ENCODE peak calls at places on chromosomes 12 and 14, in five cellular contexts. One of them, this sample, is unnamed.

GRCh38 chr12:25924535-25925001 is 33.9 kb upstream of the RASSF8 start:
- DNase-seq in NCI-H1105 treated with DMSO at 0.1 percent for 48 hours: no peak
- DNase-seq in activated CD4-positive, alpha-beta T cell treated with anti-CD3 and anti-CD28 coated beads, Interleukin-2, amount 50 U/mL, for 1 hour: no peak
- DNase-seq in stimulated activated CD4-positive, alpha-beta T cell treated with anti-CD3 and anti-CD28 coated beads, TNF-alpha, amount 100 ng/mL, for 4 hours: no peak
- DNase-seq in SK-N-SH: no peak
- DNase-seq in this sample: no peak

GRCh38 chr14:48537600-48537999 is 862.2 kb upstream of the MDGA2 start:
- DNase-seq in activated CD4-positive, alpha-beta T cell treated with anti-CD3 and anti-CD28 coated beads, Interleukin-2, amount 50 U/mL, for 1 hour: no peak
- DNase-seq in stimulated activated CD4-positive, alpha-beta T cell treated with anti-CD3 and anti-CD28 coated beads, TNF-alpha, amount 100 ng/mL, for 4 hours: no peak
- DNase-seq in NCI-H1105 treated with DMSO at 0.1 percent for 48 hours: no peak
- DNase-seq in SK-N-SH: no peak
- DNase-seq in this sample: no peak

GRCh38 chr12:2768224-2768961 is 26.4 kb upstream of the FKBP4 start:
- DNase-seq in activated CD4-positive, alpha-beta T cell treated with anti-CD3 and anti-CD28 coated beads, Interleukin-2, amount 50 U/mL, for 1 hour: no peak
- DNase-seq in NCI-H1105 treated with DMSO at 0.1 percent for 48 hours: no peak
- DNase-seq in stimulated activated CD4-positive, alpha-beta T cell treated with anti-CD3 and anti-CD28 coated beads, TNF-alpha, amount 100 ng/mL, for 4 hours: no peak
- DNase-seq in SK-N-SH: no peak
- DNase-seq in this sample: no peak

GRCh38 chr12:132559652-132560420 is 50.5 kb downstream of the LRCOL1 start:
- DNase-seq in activated CD4-positive, alpha-beta T cell treated with anti-CD3 and anti-CD28 coated beads, Interleukin-2, amount 50 U/mL, for 1 hour: peak
- DNase-seq in NCI-H1105 treated with DMSO at 0.1 percent for 48 hours: peak
- DNase-seq in stimulated activated CD4-positive, alpha-beta T cell treated with anti-CD3 and anti-CD28 coated beads, TNF-alpha, amount 100 ng/mL, for 4 hours: no peak
- DNase-seq in SK-N-SH: peak
- DNase-seq in this sample: no peak

GRCh38 chr14:93337143-93337753 is 4.4 kb upstream of the BTBD7 start:
- DNase-seq in SK-N-SH: no peak
- DNase-seq in NCI-H1105 treated with DMSO at 0.1 percent for 48 hours: no peak
- DNase-seq in stimulated activated CD4-positive, alpha-beta T cell treated with anti-CD3 and anti-CD28 coated beads, TNF-alpha, amount 100 ng/mL, for 4 hours: no peak
- DNase-seq in activated CD4-positive, alpha-beta T cell treated with anti-CD3 and anti-CD28 coated beads, Interleukin-2, amount 50 U/mL, for 1 hour: no peak
- DNase-seq in this sample: no peak

GRCh38 chr12:15364221-15365170 is 42.2 kb downstream of the PTPRO start:
- DNase-seq in stimulated activated CD4-positive, alpha-beta T cell treated with anti-CD3 and anti-CD28 coated beads, TNF-alpha, amount 100 ng/mL, for 4 hours: no peak
- DNase-seq in SK-N-SH: no peak
- DNase-seq in activated CD4-positive, alpha-beta T cell treated with anti-CD3 and anti-CD28 coated beads, Interleukin-2, amount 50 U/mL, for 1 hour: no peak
- DNase-seq in NCI-H1105 treated with DMSO at 0.1 percent for 48 hours: peak
- DNase-seq in this sample: no peak

GRCh38 chr14:58955294-58955821 is 233.1 kb upstream of the DAAM1 start:
- DNase-seq in stimulated activated CD4-positive, alpha-beta T cell treated with anti-CD3 and anti-CD28 coated beads, TNF-alpha, amount 100 ng/mL, for 4 hours: no peak
- DNase-seq in NCI-H1105 treated with DMSO at 0.1 percent for 48 hours: no peak
- DNase-seq in SK-N-SH: no peak
- DNase-seq in activated CD4-positive, alpha-beta T cell treated with anti-CD3 and anti-CD28 coated beads, Interleukin-2, amount 50 U/mL, for 1 hour: no peak
- DNase-seq in this sample: no peak

GRCh38 chr12:46659032-46659703 is 166.6 kb downstream of the SLC38A4 start:
- DNase-seq in activated CD4-positive, alpha-beta T cell treated with anti-CD3 and anti-CD28 coated beads, Interleukin-2, amount 50 U/mL, for 1 hour: no peak
- DNase-seq in stimulated activated CD4-positive, alpha-beta T cell treated with anti-CD3 and anti-CD28 coated beads, TNF-alpha, amount 100 ng/mL, for 4 hours: no peak
- DNase-seq in SK-N-SH: no peak
- DNase-seq in NCI-H1105 treated with DMSO at 0.1 percent for 48 hours: no peak
- DNase-seq in this sample: no peak

GRCh38 chr12:3700861-3701260 is 52.0 kb downstream of the CRACR2A start:
- DNase-seq in SK-N-SH: no peak
- DNase-seq in activated CD4-positive, alpha-beta T cell treated with anti-CD3 and anti-CD28 coated beads, Interleukin-2, amount 50 U/mL, for 1 hour: no peak
- DNase-seq in NCI-H1105 treated with DMSO at 0.1 percent for 48 hours: no peak
- DNase-seq in stimulated activated CD4-positive, alpha-beta T cell treated with anti-CD3 and anti-CD28 coated beads, TNF-alpha, amount 100 ng/mL, for 4 hours: no peak
- DNase-seq in this sample: no peak

GRCh38 chr14:102390486-102390885 is 27.7 kb downstream of the TECPR2 start:
- DNase-seq in activated CD4-positive, alpha-beta T cell treated with anti-CD3 and anti-CD28 coated beads, Interleukin-2, amount 50 U/mL, for 1 hour: no peak
- DNase-seq in SK-N-SH: no peak
- DNase-seq in stimulated activated CD4-positive, alpha-beta T cell treated with anti-CD3 and anti-CD28 coated beads, TNF-alpha, amount 100 ng/mL, for 4 hours: no peak
- DNase-seq in NCI-H1105 treated with DMSO at 0.1 percent for 48 hours: no peak
- DNase-seq in this sample: no peak

GRCh38 chr14:101017209-101017608 is 113.7 kb upstream of the RTL1 start:
- DNase-seq in NCI-H1105 treated with DMSO at 0.1 percent for 48 hours: no peak
- DNase-seq in SK-N-SH: no peak
- DNase-seq in stimulated activated CD4-positive, alpha-beta T cell treated with anti-CD3 and anti-CD28 coated beads, TNF-alpha, amount 100 ng/mL, for 4 hours: no peak
- DNase-seq in activated CD4-positive, alpha-beta T cell treated with anti-CD3 and anti-CD28 coated beads, Interleukin-2, amount 50 U/mL, for 1 hour: no peak
- DNase-seq in this sample: no peak

GRCh38 chr14:68580676-68581075 is 212.2 kb downstream of the ZFP36L1 start:
- DNase-seq in SK-N-SH: no peak
- DNase-seq in activated CD4-positive, alpha-beta T cell treated with anti-CD3 and anti-CD28 coated beads, Interleukin-2, amount 50 U/mL, for 1 hour: no peak
- DNase-seq in stimulated activated CD4-positive, alpha-beta T cell treated with anti-CD3 and anti-CD28 coated beads, TNF-alpha, amount 100 ng/mL, for 4 hours: no peak
- DNase-seq in NCI-H1105 treated with DMSO at 0.1 percent for 48 hours: no peak
- DNase-seq in this sample: no peak

GRCh38 chr12:124422570-124423523 is 128.0 kb downstream of the RFLNA start:
- DNase-seq in stimulated activated CD4-positive, alpha-beta T cell treated with anti-CD3 and anti-CD28 coated beads, TNF-alpha, amount 100 ng/mL, for 4 hours: no peak
- DNase-seq in NCI-H1105 treated with DMSO at 0.1 percent for 48 hours: no peak
- DNase-seq in activated CD4-positive, alpha-beta T cell treated with anti-CD3 and anti-CD28 coated beads, Interleukin-2, amount 50 U/mL, for 1 hour: no peak
- DNase-seq in SK-N-SH: peak
- DNase-seq in this sample: no peak

This sample was measured in central memory CD4-positive, alpha-beta T cell.